ENCODE peak calls at places on chromosomes 12 and 14, in six cellular contexts. One of them, this sample, is unnamed. For H3K36me3, the result is how much of the 10 kb centered on the place peaks cover.

GRCh38 chr14:36238666-36239363 is 62.3 kb upstream of the PTCSC3 start:
- DNase-seq in effector memory CD4-positive, alpha-beta T cell: no peak
- DNase-seq in fibroblast of lung: peak
- DNase-seq in transverse colon: no peak
- DNase-seq in tibial nerve: no peak
- DNase-seq in Peyer's patch: no peak
- DNase-seq in this sample: peak

GRCh38 chr12:1122803-1123202 is 131.8 kb downstream of the ERC1 start:
- DNase-seq in effector memory CD4-positive, alpha-beta T cell: peak
- DNase-seq in Peyer's patch: no peak
- DNase-seq in transverse colon: no peak
- DNase-seq in fibroblast of lung: no peak
- DNase-seq in tibial nerve: no peak
- DNase-seq in this sample: no peak

GRCh38 chr12:132711169-132711843 is 664 bp downstream of the PGAM5 start:
- DNase-seq in tibial nerve: no peak
- DNase-seq in transverse colon: peak
- DNase-seq in effector memory CD4-positive, alpha-beta T cell: no peak
- DNase-seq in Peyer's patch: peak
- DNase-seq in fibroblast of lung: peak
- DNase-seq in this sample: no peak

GRCh38 chr12:10110256-10110844 is 11.6 kb upstream of the CLEC1A start:
- DNase-seq in Peyer's patch: no peak
- DNase-seq in fibroblast of lung: no peak
- DNase-seq in transverse colon: no peak
- DNase-seq in tibial nerve: no peak
- DNase-seq in effector memory CD4-positive, alpha-beta T cell: no peak
- DNase-seq in this sample: no peak

GRCh38 chr14:68230941-68231717 is 411.6 kb downstream of the RAD51B start:
- DNase-seq in tibial nerve: no peak
- DNase-seq in Peyer's patch: no peak
- DNase-seq in fibroblast of lung: peak
- DNase-seq in transverse colon: no peak
- DNase-seq in effector memory CD4-positive, alpha-beta T cell: no peak
- DNase-seq in this sample: no peak

GRCh38 chr12:131728720-131729119 is 17.8 kb downstream of the SFSWAP start:
- DNase-seq in tibial nerve: no peak
- DNase-seq in transverse colon: no peak
- DNase-seq in effector memory CD4-positive, alpha-beta T cell: no peak
- DNase-seq in Peyer's patch: no peak
- DNase-seq in fibroblast of lung: no peak
- DNase-seq in this sample: no peak

GRCh38 chr14:96747006-96747405 is 50.2 kb upstream of the VRK1 start:
- DNase-seq in fibroblast of lung: no peak
- DNase-seq in effector memory CD4-positive, alpha-beta T cell: no peak
- DNase-seq in tibial nerve: no peak
- DNase-seq in Peyer's patch: no peak
- DNase-seq in transverse colon: no peak
- DNase-seq in this sample: no peak

GRCh38 chr12:131067993-131068942 is 114.6 kb downstream of the ADGRD1 start:
- DNase-seq in transverse colon: no peak
- DNase-seq in Peyer's patch: no peak
- DNase-seq in effector memory CD4-positive, alpha-beta T cell: no peak
- DNase-seq in fibroblast of lung: no peak
- DNase-seq in tibial nerve: peak
- DNase-seq in this sample: no peak

GRCh38 chr14:23708343-23708742 is 72.2 kb downstream of the DHRS2 start:
- DNase-seq in transverse colon: no peak
- DNase-seq in fibroblast of lung: no peak
- DNase-seq in tibial nerve: no peak
- DNase-seq in Peyer's patch: no peak
- DNase-seq in effector memory CD4-positive, alpha-beta T cell: no peak
- DNase-seq in this sample: no peak

GRCh38 chr12:117171499-117172162 is 18.6 kb downstream of the FBXO21 start:
- DNase-seq in Peyer's patch: no peak
- DNase-seq in transverse colon: no peak
- DNase-seq in fibroblast of lung: no peak
- DNase-seq in tibial nerve: no peak
- DNase-seq in effector memory CD4-positive, alpha-beta T cell: no peak
- DNase-seq in this sample: no peak

GRCh38 chr12:53006810-53007742 is 820 bp downstream of the EIF4B start:
- DNase-seq in tibial nerve: peak
- DNase-seq in Peyer's patch: peak
- DNase-seq in effector memory CD4-positive, alpha-beta T cell: peak
- DNase-seq in transverse colon: peak
- DNase-seq in fibroblast of lung: peak
- DNase-seq in this sample: no peak

GRCh38 chr12:53010955-53011354 is 4.7 kb downstream of the EIF4B start:
- DNase-seq in Peyer's patch: no peak
- DNase-seq in effector memory CD4-positive, alpha-beta T cell: no peak
- DNase-seq in transverse colon: no peak
- DNase-seq in tibial nerve: no peak
- DNase-seq in fibroblast of lung: no peak
- DNase-seq in this sample: no peak

GRCh38 chr12:53011889-53012288 is 5.6 kb downstream of the EIF4B start:
- DNase-seq in Peyer's patch: no peak
- DNase-seq in tibial nerve: no peak
- DNase-seq in effector memory CD4-positive, alpha-beta T cell: no peak
- DNase-seq in fibroblast of lung: no peak
- DNase-seq in transverse colon: no peak
- DNase-seq in this sample: no peak

GRCh38 chr12:53014709-53015108 is 8.5 kb downstream of the EIF4B start:
- DNase-seq in tibial nerve: no peak
- DNase-seq in effector memory CD4-positive, alpha-beta T cell: no peak
- DNase-seq in Peyer's patch: no peak
- DNase-seq in transverse colon: no peak
- DNase-seq in fibroblast of lung: no peak
- DNase-seq in this sample: no peak

DNA sequence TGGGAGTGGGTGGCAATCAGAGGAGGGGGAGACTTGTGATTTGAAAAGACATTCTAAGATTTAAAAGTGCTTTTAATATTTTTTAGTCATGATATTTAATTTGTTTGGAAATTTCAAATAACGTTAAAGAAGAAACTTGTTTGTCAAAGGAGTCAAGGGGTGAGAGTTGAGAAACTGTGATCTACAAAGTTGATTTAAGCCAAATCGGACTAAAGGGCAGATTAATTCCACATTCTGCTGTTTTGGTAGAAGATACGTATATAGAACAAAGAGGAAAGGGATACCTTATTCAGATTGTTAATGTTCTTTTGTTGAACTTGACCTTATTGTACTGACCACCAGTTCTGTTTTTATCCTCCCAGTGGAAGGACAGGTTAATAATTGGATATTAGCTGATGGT is 6.7 kb downstream of the EIF4B start:
- DNase-seq in fibroblast of lung: no peak
- DNase-seq in Peyer's patch: no peak
- DNase-seq in effector memory CD4-positive, alpha-beta T cell: no peak
- DNase-seq in transverse colon: no peak
- DNase-seq in tibial nerve: no peak
- DNase-seq in this sample: no peak
- H3K36me3 ChIP-seq in fibroblast of lung: under half
- H3K36me3 ChIP-seq in Peyer's patch: under half
- H3K36me3 ChIP-seq in effector memory CD4-positive, alpha-beta T cell: under half
- H3K36me3 ChIP-seq in transverse colon: under half
- H3K36me3 ChIP-seq in tibial nerve: under half
- H3K36me3 ChIP-seq in this sample: under half

DNA sequence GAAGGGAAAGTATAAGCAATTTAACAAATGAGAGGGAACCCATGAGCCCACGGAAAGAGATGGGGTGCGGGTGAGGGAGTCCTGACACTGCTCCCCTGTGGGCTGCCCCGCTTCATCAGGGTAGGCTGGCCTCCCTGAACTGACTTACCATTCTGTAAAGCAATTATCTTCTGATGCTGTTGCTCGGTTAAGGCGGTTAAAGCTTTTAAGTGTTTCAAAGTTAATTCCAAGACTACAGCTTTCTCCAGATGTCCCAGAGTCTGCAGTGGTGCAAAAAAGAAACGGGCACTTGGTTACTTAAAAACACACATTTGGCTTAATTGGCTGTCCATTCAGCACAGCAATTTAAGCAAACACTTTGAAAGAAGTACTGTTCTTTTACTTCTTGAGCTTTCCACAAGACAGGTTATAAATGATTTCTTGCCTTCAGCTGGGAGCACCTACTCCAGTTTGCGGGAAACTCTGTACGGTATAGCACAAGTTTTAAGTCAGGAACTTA is 1.3 kb downstream of the BHLHE41 start:
- DNase-seq in fibroblast of lung: peak
- DNase-seq in effector memory CD4-positive, alpha-beta T cell: no peak
- DNase-seq in Peyer's patch: no peak
- DNase-seq in transverse colon: no peak
- DNase-seq in tibial nerve: no peak
- DNase-seq in this sample: no peak
- H3K4me3 ChIP-seq in fibroblast of lung: peak
- H3K4me3 ChIP-seq in effector memory CD4-positive, alpha-beta T cell: peak
- H3K4me3 ChIP-seq in Peyer's patch: peak
- H3K4me3 ChIP-seq in transverse colon: peak
- H3K4me3 ChIP-seq in tibial nerve: peak
- H3K4me3 ChIP-seq in this sample: peak

DNA sequence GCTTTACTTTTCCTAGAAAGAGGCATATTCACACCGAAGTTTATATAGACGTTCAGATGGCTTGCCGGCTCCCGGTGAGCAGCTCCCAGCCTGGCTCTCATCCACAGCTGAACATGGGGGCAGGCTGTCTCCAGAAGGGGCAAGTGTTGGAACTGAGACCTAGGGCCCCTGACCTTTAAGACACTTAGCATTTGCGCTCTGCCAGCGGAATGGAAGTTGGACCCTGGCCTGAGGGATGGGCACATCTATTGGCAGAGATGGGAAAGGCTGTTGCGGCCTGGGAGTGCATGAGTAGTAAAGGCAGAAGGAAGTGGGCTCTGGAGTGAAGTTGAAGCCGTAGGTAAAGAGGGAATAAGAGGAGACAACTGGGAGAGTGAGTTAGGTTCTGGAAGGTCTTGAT is 54.2 kb upstream of the TSPAN9 start:
- DNase-seq in tibial nerve: no peak
- DNase-seq in effector memory CD4-positive, alpha-beta T cell: no peak
- DNase-seq in Peyer's patch: peak
- DNase-seq in fibroblast of lung: no peak
- DNase-seq in transverse colon: no peak
- DNase-seq in this sample: no peak
- H3K36me3 ChIP-seq in tibial nerve: under half
- H3K36me3 ChIP-seq in effector memory CD4-positive, alpha-beta T cell: under half
- H3K36me3 ChIP-seq in Peyer's patch: under half
- H3K36me3 ChIP-seq in fibroblast of lung: under half
- H3K36me3 ChIP-seq in transverse colon: under half
- H3K36me3 ChIP-seq in this sample: under half

GRCh38 chr14:20472566-20473206 is 3.5 kb downstream of the PNP start:
- DNase-seq in effector memory CD4-positive, alpha-beta T cell: no peak
- DNase-seq in tibial nerve: no peak
- DNase-seq in transverse colon: no peak
- DNase-seq in fibroblast of lung: no peak
- DNase-seq in Peyer's patch: no peak
- DNase-seq in this sample: no peak
- H3K4me3 ChIP-seq in effector memory CD4-positive, alpha-beta T cell: no peak
- H3K4me3 ChIP-seq in tibial nerve: no peak
- H3K4me3 ChIP-seq in transverse colon: no peak
- H3K4me3 ChIP-seq in fibroblast of lung: no peak
- H3K4me3 ChIP-seq in Peyer's patch: no peak
- H3K4me3 ChIP-seq in this sample: no peak

This sample was measured in BJ.